ENCODE peak calls at places on chromosomes 11 and 22, in nine cellular contexts. S is MCF 10A; D is progenitor cell of endocrine pancreas; W is transverse colon; G is activated effector memory CD4-positive, alpha-beta T cell treated with anti-CD3 and anti-CD28 coated beads, Interleukin-2, amount 50 U/mL, for 16 hours; M is stimulated activated naive CD8-positive, alpha-beta T cell treated with anti-CD3 and anti-CD28 coated beads, Interleukin-15, amount 100 ng/mL, for 72 hours; R is activated gamma-delta T cell treated with Interleukin-2 at 50 U/mL for 16 hours; X is skeletal muscle cell; N is KG1. B is an unnamed sample.

GRCh38 chr11:130719516-130719915 is 196.8 kb downstream of the SNX19 start:
- DNase-seq in X (no peak), N (no peak), R (no peak), G (no peak), M (no peak), D (no peak), S (no peak), W (no peak), B (no peak)

GRCh38 chr22:19085233-19086043 is 36.8 kb downstream of the DGCR2 start:
- DNase-seq in X (peak; percentile 12), N (no peak), D (no peak), S (peak; percentile 38), G (no peak), W (no peak), M (no peak), R (no peak), B (no peak)

GRCh38 chr11:2708151-2708581 is 8.4 kb upstream of the KCNQ1OT1 start:
- DNase-seq in S (no peak), X (no peak), G (no peak), D (no peak), R (no peak), W (no peak), N (no peak), M (no peak), B (no peak)

GRCh38 chr11:10076458-10077141 is 217.4 kb downstream of the SBF2 start:
- DNase-seq in M (peak; percentile 26), G (peak; percentile 73), R (no peak), S (peak; percentile 46), W (peak; percentile 25), X (no peak), D (no peak), N (peak; percentile 4), B (no peak)

GRCh38 chr11:100978442-100978841 is 151.2 kb downstream of the PGR start:
- DNase-seq in X (no peak), G (no peak), M (no peak), R (no peak), W (no peak), N (no peak), D (no peak), S (no peak), B (no peak)

GRCh38 chr11:30196400-30197206 is 34.2 kb upstream of the FSHB start:
- DNase-seq in R (peak; percentile 33), X (no peak), M (peak; percentile 28), W (peak; percentile 43), N (peak; percentile 26), S (peak; percentile 65), G (peak; percentile 71), D (peak; percentile 70), B (peak; percentile 24)

GRCh38 chr11:17511571-17511970 is 32.6 kb downstream of the USH1C start:
- DNase-seq in G (no peak), D (no peak), S (no peak), R (no peak), N (no peak), M (no peak), W (no peak), X (no peak), B (no peak)

GRCh38 chr22:19149047-19149883 is 827 bp downstream of the GSC2 start:
- DNase-seq in X (no peak), W (no peak), N (no peak), G (peak; percentile 76), S (no peak), D (no peak), R (no peak), M (peak; percentile 38), B (no peak)

GRCh38 chr11:128691802-128692749 is 1.8 kb upstream of the FLI1 start:
- DNase-seq in X (no peak), W (no peak), R (no peak), N (no peak), D (no peak), G (no peak), M (no peak), S (no peak), B (no peak)

GRCh38 chr11:106644824-106645223 is 373.5 kb downstream of the GUCY1A2 start:
- DNase-seq in W (no peak), X (no peak), R (no peak), S (peak; percentile 13), G (no peak), N (no peak), M (no peak), D (no peak), B (no peak)

GRCh38 chr22:39593061-39593930 is 22.7 kb downstream of the CACNA1I start:
- DNase-seq in D (no peak), X (no peak), N (no peak), R (no peak), W (no peak), S (peak; percentile 18), G (no peak), M (no peak), B (no peak)

GRCh38 chr22:39896313-39896996 is 2.9 kb upstream of the ENTHD1 start:
- DNase-seq in M (no peak), N (no peak), R (no peak), W (no peak), G (no peak), X (no peak), D (no peak), S (no peak), B (no peak)

GRCh38 chr11:34426766-34427170 is 12.0 kb upstream of the CAT start:
- DNase-seq in X (peak; percentile 41), R (no peak), W (no peak), S (no peak), D (no peak), M (no peak), G (no peak), N (no peak), B (no peak)

GRCh38 chr11:102680945-102681344 is 24.6 kb downstream of the MMP27 start:
- DNase-seq in M (no peak), G (no peak), S (peak; percentile 36), X (no peak), N (no peak), R (no peak), D (no peak), W (no peak), B (no peak)

GRCh38 chr22:38017272-38017920 is 33.0 kb upstream of the SOX10 start:
- DNase-seq in M (no peak), D (no peak), G (no peak), S (peak; percentile 66), X (no peak), R (no peak), N (no peak), W (peak; percentile 75), B (no peak)

GRCh38 chr22:36193171-36193570 is 8.4 kb downstream of the APOL4 start:
- DNase-seq in W (no peak), X (no peak), M (no peak), N (no peak), D (no peak), S (no peak), R (no peak), G (peak; percentile 17), B (no peak)

GRCh38 chr11:44427432-44427831 is 117.5 kb upstream of the ALX4 start:
- DNase-seq in W (no peak), S (peak; percentile 14), D (no peak), N (no peak), R (no peak), G (no peak), M (no peak), X (no peak), B (no peak)

GRCh38 chr11:46330887-46331652 is 16.2 kb upstream of the DGKZ start:
- DNase-seq in M (no peak), R (peak; percentile 31), D (no peak), X (no peak), N (no peak), W (no peak), S (no peak), G (peak; percentile 80), B (no peak)

GRCh38 chr11:120660024-120660565 is 148.5 kb downstream of the GRIK4 start:
- DNase-seq in R (no peak), X (no peak), W (peak; percentile 41), M (peak; percentile 17), D (no peak), N (peak; percentile 20), G (no peak), S (peak; percentile 40), B (no peak)

GRCh38 chr22:46542011-46542985 is 4.9 kb upstream of the CELSR1 start:
- DNase-seq in X (no peak), M (peak; percentile 81), G (peak; percentile 88), S (peak; percentile 71), W (peak; percentile 76), R (peak; percentile 73), N (peak; percentile 17), D (peak; percentile 70), B (no peak)

GRCh38 chr11:326842-327580 is 6.4 kb upstream of the IFITM3 start:
- DNase-seq in R (peak; percentile 61), G (peak; percentile 82), X (no peak), S (peak; percentile 46), N (no peak), D (no peak), W (peak; percentile 87), M (peak; percentile 74), B (no peak)

GRCh38 chr11:129418039-129418438 is 42.4 kb downstream of the BARX2 start:
- DNase-seq in R (no peak), X (no peak), S (no peak), W (peak; percentile 42), M (no peak), D (no peak), N (no peak), G (no peak), B (no peak)

GRCh38 chr11:129950319-129951034 is 52.2 kb downstream of the PRDM10 start:
- DNase-seq in S (no peak), W (peak; percentile 24), D (no peak), N (peak; percentile 93), X (peak; percentile 42), M (no peak), G (no peak), R (no peak), B (no peak)

GRCh38 chr11:125591659-125592304 is 870 bp upstream of the STT3A start:
- DNase-seq in S (no peak), G (peak; percentile 81), R (peak; percentile 20), M (no peak), N (peak; percentile 70), W (peak; percentile 37), D (peak; percentile 26), X (no peak), B (peak; percentile 5)

GRCh38 chr11:3138178-3139085 is 26.7 kb downstream of the OSBPL5 start:
- DNase-seq in X (no peak), M (no peak), S (no peak), N (no peak), W (no peak), R (no peak), G (no peak), D (no peak), B (no peak)

GRCh38 chr11:70381872-70382842 is 16.2 kb upstream of the CTTN start:
- DNase-seq in X (no peak), N (no peak), S (no peak), M (no peak), W (no peak), R (no peak), G (no peak), D (no peak), B (no peak)

B was measured in Panc1.